ENCODE peak calls at places on chromosomes 1 and 21, in six cellular contexts. H is ascending aorta, V is HAP-1, Q is AG04449, C is HFF-Myc, L is right lobe of liver. K is an unnamed sample.

GRCh38 chr1:52365091-52365745 is 787 bp downstream of the CC2D1B start:
- DNase-seq in C (no peak), L (peak), V (peak), Q (no peak), H (peak), K (peak)

GRCh38 chr1:55503663-55504305 is 288.6 kb upstream of the USP24 start:
- DNase-seq in H (no peak), Q (no peak), V (no peak), L (no peak), C (no peak), K (no peak)

GRCh38 chr1:116806245-116806644 is 52.0 kb downstream of the CD2 start:
- DNase-seq in H (no peak), L (no peak), Q (no peak), C (no peak), V (no peak), K (no peak)

GRCh38 chr1:208115924-208116614 is 128.1 kb downstream of the PLXNA2 start:
- DNase-seq in C (no peak), L (peak), V (no peak), H (no peak), Q (no peak), K (no peak)

GRCh38 chr21:32427958-32428623 is 15.6 kb downstream of the EVA1C start:
- DNase-seq in C (no peak), V (no peak), H (no peak), Q (no peak), L (no peak), K (no peak)

GRCh38 chr1:9705337-9706098 is 54.0 kb downstream of the PIK3CD start:
- DNase-seq in L (no peak), H (no peak), Q (no peak), V (no peak), C (no peak), K (peak)

GRCh38 chr1:178485467-178486098 is 11.2 kb downstream of the CLEC20A start:
- DNase-seq in Q (no peak), V (no peak), C (no peak), L (no peak), H (no peak), K (no peak)

GRCh38 chr1:51340380-51340779 is 10.0 kb upstream of the TTC39A start:
- DNase-seq in C (no peak), V (no peak), L (no peak), H (no peak), Q (no peak), K (no peak)

GRCh38 chr1:192877283-192877886 is 68.5 kb downstream of the RGS2 start:
- DNase-seq in Q (no peak), H (no peak), L (no peak), C (peak), V (no peak), K (peak)

GRCh38 chr1:53734650-53735211 is 4.2 kb downstream of the GLIS1 start:
- DNase-seq in H (no peak), Q (no peak), V (no peak), C (peak), L (no peak), K (no peak)

GRCh38 chr1:158121604-158122254 is 59.0 kb upstream of the CD1D start:
- DNase-seq in V (peak), Q (no peak), H (no peak), C (no peak), L (no peak), K (peak)

GRCh38 chr21:29334717-29335428 is 36.2 kb downstream of the BACH1 start:
- DNase-seq in L (no peak), H (no peak), C (no peak), V (no peak), Q (no peak), K (peak)

GRCh38 chr1:181040284-181040865 is 6.6 kb downstream of the MR1 start:
- DNase-seq in L (peak), V (no peak), Q (no peak), H (no peak), C (no peak), K (no peak)

GRCh38 chr1:18247151-18247550 is 139.6 kb downstream of the IGSF21 start:
- DNase-seq in Q (no peak), C (no peak), V (no peak), L (no peak), H (no peak), K (no peak)

GRCh38 chr1:179002552-179003345 is 22.9 kb upstream of the FAM20B start:
- DNase-seq in Q (no peak), V (peak), C (no peak), H (no peak), L (peak), K (peak)

GRCh38 chr1:9281907-9282306 is 10.8 kb upstream of the SPSB1 start:
- DNase-seq in V (no peak), H (no peak), Q (no peak), C (no peak), L (peak), K (no peak)

GRCh38 chr1:154157520-154158306 is 2.8 kb upstream of the NUP210L start:
- DNase-seq in Q (no peak), V (no peak), H (no peak), C (no peak), L (no peak), K (no peak)

GRCh38 chr1:62144238-62144831 is 50.3 kb upstream of the L1TD1 start:
- DNase-seq in L (no peak), Q (no peak), C (peak), H (no peak), V (peak), K (peak)

GRCh38 chr1:178540646-178541045 is 27.7 kb downstream of the TEX35 start:
- DNase-seq in C (peak), H (no peak), Q (peak), L (no peak), V (no peak), K (no peak)

GRCh38 chr1:234478481-234479309 is at the start of gene TARBP1:
- DNase-seq in Q (no peak), H (no peak), V (peak), C (peak), L (peak), K (no peak)

GRCh38 chr1:38047603-38048146 is 1.1 kb upstream of the POU3F1 start:
- DNase-seq in C (no peak), L (no peak), Q (no peak), H (no peak), V (peak), K (no peak)

GRCh38 chr1:92091625-92092024 is 11.5 kb downstream of the BTBD8 start:
- DNase-seq in V (no peak), L (no peak), H (no peak), Q (no peak), C (no peak), K (no peak)

GRCh38 chr1:115314111-115314510 is 23.9 kb downstream of the NGF start:
- DNase-seq in Q (no peak), V (no peak), C (no peak), L (no peak), H (no peak), K (no peak)

GRCh38 chr1:27144920-27145661 is 9.8 kb downstream of the SLC9A1 start:
- DNase-seq in L (no peak), Q (peak), H (no peak), V (no peak), C (no peak), K (no peak)

GRCh38 chr1:239253032-239253431 is 133.3 kb upstream of the CHRM3 start:
- DNase-seq in L (no peak), V (no peak), H (no peak), C (no peak), Q (no peak), K (no peak)

GRCh38 chr1:57204091-57204490 is 219.8 kb downstream of the DAB1 start:
- DNase-seq in Q (no peak), H (no peak), C (no peak), L (no peak), V (no peak), K (no peak)

GRCh38 chr21:42559326-42559725 is 45.7 kb downstream of the SLC37A1 start:
- DNase-seq in Q (no peak), V (no peak), H (no peak), C (no peak), L (no peak), K (no peak)

GRCh38 chr1:50701706-50702317 is 258.3 kb downstream of the FAF1 start:
- DNase-seq in V (no peak), L (no peak), H (no peak), C (no peak), Q (no peak), K (no peak)

GRCh38 chr1:228351850-228352249 is 54.8 kb downstream of the TRIM11 start:
- DNase-seq in L (peak), H (no peak), Q (no peak), V (no peak), C (no peak), K (no peak)

GRCh38 chr1:229287257-229287656 is 16.3 kb downstream of the RAB4A start:
- DNase-seq in H (no peak), L (no peak), V (no peak), C (no peak), Q (no peak), K (no peak)

GRCh38 chr21:37877171-37877570 is 39.1 kb downstream of the KCNJ6 start:
- DNase-seq in V (no peak), L (no peak), Q (no peak), C (no peak), H (no peak), K (peak)

DNA sequence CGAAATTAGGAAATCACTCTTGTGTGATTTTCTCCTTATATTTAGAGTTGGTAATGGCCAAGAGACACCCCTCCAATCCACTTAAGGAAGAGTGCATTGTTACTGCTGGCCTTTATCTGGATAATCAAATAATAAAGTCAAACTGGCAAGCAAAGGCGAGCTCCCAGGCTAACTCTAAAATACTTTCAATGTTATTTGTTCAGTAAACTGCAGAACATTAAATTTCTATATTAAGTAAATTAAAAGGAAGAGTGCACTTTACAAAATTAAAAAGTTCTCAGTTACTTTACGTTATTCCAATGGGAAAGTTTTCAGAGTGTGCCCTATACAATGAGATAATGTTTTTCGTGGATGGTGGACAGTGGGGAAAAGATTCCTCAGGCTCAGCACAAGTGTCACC is 562.4 kb upstream of the BEND5 start:
- DNase-seq in V (no peak), L (no peak), H (no peak), Q (no peak), C (no peak), K (no peak)
- H3K4me3 ChIP-seq in V (no peak), L (no peak), H (no peak), Q (no peak), C (no peak), K (no peak)

DNA sequence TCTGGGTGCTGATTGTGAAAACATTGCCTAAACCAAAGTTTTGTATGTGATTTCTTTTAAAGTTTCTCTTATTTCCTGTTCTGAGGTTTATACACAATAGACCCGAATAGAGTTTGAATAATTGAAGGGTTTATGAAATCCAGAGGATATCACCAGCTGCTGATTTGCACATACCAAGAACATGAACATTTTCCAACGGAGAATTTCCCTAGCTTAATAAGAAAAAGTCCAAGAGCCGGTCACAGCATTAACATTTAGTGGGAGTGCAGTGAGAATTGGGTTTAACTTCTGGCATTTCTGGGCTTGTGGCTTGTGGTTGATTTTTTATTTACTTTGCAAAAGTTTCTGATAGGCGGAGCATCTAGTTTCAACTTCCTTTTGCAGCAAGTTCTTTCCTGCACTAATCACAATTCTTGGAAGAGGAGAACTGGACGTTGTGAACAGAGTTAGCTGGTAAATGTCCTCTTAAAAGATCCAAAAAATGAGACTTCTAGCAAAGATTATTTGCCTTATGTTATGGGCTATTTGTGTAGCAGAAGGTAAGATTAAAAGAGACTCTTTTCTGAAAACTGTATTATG is at the start of gene CFH:
- DNase-seq in Q (peak), H (no peak), L (no peak), C (peak), V (no peak), K (peak)
- H3K4me3 ChIP-seq in Q (no peak), H (peak), L (peak), C (peak), V (no peak), K (peak)

GRCh38 chr1:46114925-46115603 is 17.4 kb downstream of the PIK3R3 start:
- DNase-seq in C (no peak), Q (no peak), H (no peak), V (no peak), L (no peak), K (no peak)
- H3K4me3 ChIP-seq in C (no peak), Q (no peak), H (no peak), V (no peak), L (no peak), K (no peak)

DNA sequence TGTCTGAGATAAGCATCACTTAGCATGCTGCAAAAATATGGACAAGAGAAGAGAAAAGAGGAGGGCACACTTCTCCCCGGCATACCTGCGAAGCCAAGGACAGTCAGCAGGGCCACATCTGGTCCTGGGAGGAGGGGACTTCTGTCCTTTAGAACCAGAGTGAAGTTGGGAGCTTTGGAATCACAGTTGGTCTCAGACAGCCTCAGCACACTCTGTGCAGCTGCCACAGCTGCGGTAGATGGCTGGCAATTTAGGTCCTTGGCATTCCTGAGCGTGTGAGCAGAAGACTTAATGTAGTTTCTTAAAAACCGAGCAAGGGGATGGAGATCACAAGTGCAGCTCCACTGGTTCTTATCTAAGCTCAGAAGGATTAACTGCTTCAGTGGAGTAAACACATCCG is 32.3 kb downstream of the LRRC53 start:
- DNase-seq in Q (no peak), L (no peak), V (no peak), C (no peak), H (no peak), K (no peak)
- H3K4me3 ChIP-seq in Q (no peak), L (no peak), V (no peak), C (no peak), H (no peak), K (no peak)

DNA sequence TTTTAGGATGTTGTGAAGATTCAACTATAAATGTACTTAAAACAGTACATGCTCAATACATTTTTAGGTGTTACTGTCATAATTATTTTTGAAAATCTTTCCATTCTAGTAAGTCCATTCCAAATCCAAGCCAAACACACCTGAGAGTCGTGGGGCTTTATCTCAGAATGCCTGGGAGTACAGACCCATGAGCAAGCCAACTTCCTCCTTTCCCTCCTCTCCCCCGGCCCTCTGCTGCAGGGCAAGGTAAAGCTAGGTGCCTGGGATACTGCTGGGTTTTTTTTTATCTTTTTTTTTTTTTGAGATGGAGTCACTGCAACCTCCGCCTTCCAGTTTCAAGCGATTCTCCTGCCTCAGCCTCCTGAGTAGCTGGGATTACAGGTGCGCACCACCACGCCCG is 16.5 kb downstream of the TMEM51 start:
- DNase-seq in V (no peak), L (no peak), C (no peak), H (no peak), Q (no peak), K (no peak)
- H3K4me3 ChIP-seq in V (no peak), L (no peak), C (no peak), H (no peak), Q (no peak), K (no peak)

GRCh38 chr21:33977721-33978369 is 62.2 kb upstream of the ATP5PO start:
- DNase-seq in H (no peak), Q (no peak), C (no peak), V (no peak), L (no peak), K (no peak)
- H3K4me3 ChIP-seq in H (no peak), Q (no peak), C (no peak), V (no peak), L (no peak), K (no peak)

DNA sequence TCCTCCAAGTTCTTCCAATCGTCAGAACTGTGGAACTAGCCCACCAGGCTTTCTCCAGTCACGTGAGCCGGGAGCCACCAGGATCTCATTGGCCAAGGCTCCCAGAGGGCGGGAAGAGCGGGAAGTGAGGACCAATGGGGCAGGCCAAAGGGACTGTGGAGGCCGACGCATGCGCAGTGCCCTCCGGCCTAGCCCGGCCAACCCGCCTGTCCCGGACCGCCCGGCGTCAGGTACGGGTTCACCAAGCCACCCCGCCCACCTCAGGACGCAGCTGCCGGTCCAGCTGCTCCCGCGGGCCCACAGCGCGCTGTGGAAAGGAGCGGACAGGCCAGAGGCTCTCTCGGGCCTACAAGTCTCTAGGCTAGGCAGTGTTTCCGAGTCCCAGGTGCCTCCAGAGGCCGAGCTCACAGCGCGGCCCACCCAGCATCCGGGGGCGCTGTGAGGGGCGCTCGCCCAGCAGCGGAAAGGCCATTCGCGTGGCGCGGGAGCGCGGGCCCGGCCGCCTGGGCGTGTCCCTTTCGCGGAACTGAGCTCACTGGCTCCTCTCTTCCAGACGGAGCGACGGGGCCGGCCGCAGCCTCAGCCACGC is 10.9 kb downstream of the OR14I1 start:
- DNase-seq in C (no peak), V (no peak), H (no peak), Q (no peak), L (no peak), K (no peak)
- H3K4me3 ChIP-seq in C (no peak), V (no peak), H (no peak), Q (no peak), L (no peak), K (no peak)

K was measured in astrocyte of the cerebellum.